ENCODE peak calls at places on chromosomes 12 and 14, in four cellular contexts. K is NCI-H1417, I is left lung, L is nucleus accumbens. Y is an unnamed sample.

GRCh38 chr12:120316798-120317257 is 10.8 kb downstream of the PLA2G1B start:
- DNase-seq in L (no peak), I (no peak), K (no peak), Y (no peak)

GRCh38 chr14:74392616-74393570 is 33.1 kb downstream of the SYNDIG1L start:
- DNase-seq in L (no peak), K (no peak), I (no peak), Y (no peak)

GRCh38 chr14:69153848-69154208 is 909 bp upstream of the DCAF5 start:
- DNase-seq in L (no peak), I (peak), K (no peak), Y (peak)

GRCh38 chr14:65954915-65955314 is 531.3 kb upstream of the CCDC196 start:
- DNase-seq in K (no peak), L (no peak), I (no peak), Y (no peak)

GRCh38 chr12:110577717-110578521 is 5.2 kb downstream of the PPTC7 start:
- DNase-seq in K (no peak), L (no peak), I (no peak), Y (peak)

GRCh38 chr14:90060965-90061848 is 587 bp upstream of the KCNK13 start:
- DNase-seq in I (no peak), L (no peak), K (peak), Y (no peak)

GRCh38 chr12:102376251-102376747 is 104.1 kb downstream of the IGF1 start:
- DNase-seq in I (peak), K (no peak), L (no peak), Y (no peak)

GRCh38 chr14:51368721-51369163 is 128.7 kb downstream of the TMX1 start:
- DNase-seq in K (no peak), I (no peak), L (no peak), Y (peak)

GRCh38 chr12:94678396-94678795 is 28.0 kb upstream of the TMCC3 start:
- DNase-seq in I (no peak), K (no peak), L (no peak), Y (no peak)

GRCh38 chr12:52643233-52644077 is 8.6 kb downstream of the KRT2 start:
- DNase-seq in I (no peak), L (no peak), K (no peak), Y (no peak)

GRCh38 chr14:73633517-73634332 is 11.1 kb upstream of the DNAL1 start:
- DNase-seq in I (peak), K (peak), L (peak), Y (peak)

GRCh38 chr14:50943943-50944646 is at the start of gene PYGL:
- DNase-seq in K (peak), L (no peak), I (peak), Y (peak)

GRCh38 chr12:38782393-38782792 is 123.0 kb downstream of the CPNE8 start:
- DNase-seq in K (no peak), I (no peak), L (no peak), Y (no peak)

GRCh38 chr12:13156277-13156676 is 40.2 kb upstream of the EMP1 start:
- DNase-seq in I (no peak), K (no peak), L (no peak), Y (no peak)